ENCODE peak calls at places on chromosomes 2 and 18, in five cellular contexts. One of them, this sample, is unnamed.

GRCh38 chr18:11981633-11982366 is 493 bp downstream of the IMPA2 start:
- DNase-seq in AG04450: no peak
- DNase-seq in gastrocnemius medialis: no peak
- DNase-seq in IMR-90: peak
- DNase-seq in left ventricle myocardium inferior: peak
- DNase-seq in this sample: no peak

GRCh38 chr18:31185551-31185950 is 22.9 kb upstream of the DSC1 start:
- DNase-seq in AG04450: no peak
- DNase-seq in left ventricle myocardium inferior: no peak
- DNase-seq in gastrocnemius medialis: no peak
- DNase-seq in IMR-90: no peak
- DNase-seq in this sample: no peak

GRCh38 chr18:57579928-57580327 is 6.6 kb downstream of the FECH start:
- DNase-seq in gastrocnemius medialis: no peak
- DNase-seq in left ventricle myocardium inferior: no peak
- DNase-seq in AG04450: no peak
- DNase-seq in IMR-90: no peak
- DNase-seq in this sample: no peak

GRCh38 chr18:21049306-21049705 is 62.3 kb downstream of the ROCK1 start:
- DNase-seq in gastrocnemius medialis: no peak
- DNase-seq in IMR-90: no peak
- DNase-seq in left ventricle myocardium inferior: no peak
- DNase-seq in AG04450: no peak
- DNase-seq in this sample: no peak

GRCh38 chr2:190354003-190354690 is 10.8 kb downstream of the INPP1 start:
- DNase-seq in gastrocnemius medialis: no peak
- DNase-seq in left ventricle myocardium inferior: no peak
- DNase-seq in AG04450: no peak
- DNase-seq in IMR-90: no peak
- DNase-seq in this sample: peak

GRCh38 chr18:22106536-22107292 is 62.7 kb upstream of the GATA6 start:
- DNase-seq in IMR-90: peak
- DNase-seq in gastrocnemius medialis: no peak
- DNase-seq in left ventricle myocardium inferior: no peak
- DNase-seq in AG04450: no peak
- DNase-seq in this sample: no peak

GRCh38 chr2:66584011-66584410 is 149.1 kb downstream of the MEIS1 start:
- DNase-seq in left ventricle myocardium inferior: no peak
- DNase-seq in gastrocnemius medialis: no peak
- DNase-seq in IMR-90: no peak
- DNase-seq in AG04450: no peak
- DNase-seq in this sample: no peak

GRCh38 chr18:78818961-78819360 is 160.7 kb upstream of the SALL3 start:
- DNase-seq in AG04450: no peak
- DNase-seq in gastrocnemius medialis: no peak
- DNase-seq in IMR-90: no peak
- DNase-seq in left ventricle myocardium inferior: no peak
- DNase-seq in this sample: no peak

GRCh38 chr2:161223139-161223732 is 63.0 kb downstream of the TANK start:
- DNase-seq in left ventricle myocardium inferior: no peak
- DNase-seq in IMR-90: peak
- DNase-seq in gastrocnemius medialis: no peak
- DNase-seq in AG04450: no peak
- DNase-seq in this sample: no peak

GRCh38 chr2:241249654-241250053 is 61.2 kb downstream of the ANO7 start:
- DNase-seq in AG04450: no peak
- DNase-seq in IMR-90: no peak
- DNase-seq in left ventricle myocardium inferior: no peak
- DNase-seq in gastrocnemius medialis: no peak
- DNase-seq in this sample: no peak

GRCh38 chr2:194004590-194005206 is 1652.3 kb upstream of the SLC39A10 start:
- DNase-seq in IMR-90: no peak
- DNase-seq in left ventricle myocardium inferior: no peak
- DNase-seq in AG04450: no peak
- DNase-seq in gastrocnemius medialis: no peak
- DNase-seq in this sample: no peak
- H3K27ac ChIP-seq in IMR-90: no peak
- H3K27ac ChIP-seq in left ventricle myocardium inferior: no peak
- H3K27ac ChIP-seq in AG04450: no peak
- H3K27ac ChIP-seq in gastrocnemius medialis: no peak
- H3K27ac ChIP-seq in this sample: no peak

DNA sequence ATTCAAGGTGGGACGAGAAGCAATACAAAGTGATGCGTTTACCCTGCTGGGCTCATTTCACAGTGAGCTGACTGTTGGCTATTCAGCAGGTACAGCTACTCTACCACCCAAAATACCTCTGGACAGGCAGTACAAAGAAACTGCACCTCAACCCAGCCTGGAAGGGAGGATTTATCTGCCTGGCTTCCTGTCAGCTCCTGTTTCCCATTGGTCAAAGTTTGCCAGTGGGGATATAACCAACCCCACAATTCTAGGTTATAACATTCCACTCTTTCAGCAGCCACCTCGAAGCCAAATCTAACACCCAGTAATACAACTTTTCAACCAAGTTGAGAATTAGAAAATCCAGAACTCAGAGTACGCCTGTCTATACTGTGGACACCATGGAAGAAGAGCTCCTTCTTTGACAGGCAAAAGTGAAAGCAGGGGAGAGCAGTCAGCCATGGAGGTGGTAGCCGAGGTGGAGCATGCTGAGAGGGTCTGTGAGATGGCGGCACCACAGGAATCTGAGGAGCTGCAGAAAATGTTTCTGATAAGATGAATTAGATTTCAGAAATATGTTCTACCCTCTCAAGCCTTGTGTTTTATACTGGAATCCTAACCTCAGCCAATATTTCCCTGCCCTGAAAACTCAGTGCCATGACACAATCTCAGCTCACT is 10.8 kb downstream of the DUSP19 start:
- DNase-seq in AG04450: no peak
- DNase-seq in left ventricle myocardium inferior: no peak
- DNase-seq in gastrocnemius medialis: no peak
- DNase-seq in IMR-90: no peak
- DNase-seq in this sample: no peak
- H3K27ac ChIP-seq in AG04450: no peak
- H3K27ac ChIP-seq in left ventricle myocardium inferior: no peak
- H3K27ac ChIP-seq in gastrocnemius medialis: no peak
- H3K27ac ChIP-seq in IMR-90: no peak
- H3K27ac ChIP-seq in this sample: no peak

DNA sequence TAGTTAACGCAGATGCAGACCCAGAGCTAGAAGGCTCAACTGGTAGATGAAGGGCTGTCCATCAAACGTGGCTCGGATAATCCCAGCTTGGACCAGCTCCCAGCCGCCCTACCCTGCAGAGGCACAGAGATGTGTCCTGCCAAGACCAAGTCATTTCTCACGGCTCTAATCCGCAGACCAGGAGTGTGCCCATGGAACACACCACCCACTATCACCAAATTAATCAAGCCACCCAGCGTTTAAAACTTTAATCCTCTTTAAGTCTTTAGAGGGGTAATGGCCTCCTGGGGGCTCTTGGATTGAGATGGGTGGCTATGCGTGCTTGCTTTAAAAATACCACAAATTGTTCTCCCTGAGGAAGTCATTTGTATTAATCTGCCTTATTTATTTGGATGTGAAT is 17.5 kb downstream of the LYPD1 start:
- DNase-seq in AG04450: no peak
- DNase-seq in IMR-90: no peak
- DNase-seq in left ventricle myocardium inferior: no peak
- DNase-seq in gastrocnemius medialis: no peak
- DNase-seq in this sample: no peak
- H3K27ac ChIP-seq in AG04450: peak
- H3K27ac ChIP-seq in IMR-90: peak
- H3K27ac ChIP-seq in left ventricle myocardium inferior: no peak
- H3K27ac ChIP-seq in gastrocnemius medialis: no peak
- H3K27ac ChIP-seq in this sample: no peak

DNA sequence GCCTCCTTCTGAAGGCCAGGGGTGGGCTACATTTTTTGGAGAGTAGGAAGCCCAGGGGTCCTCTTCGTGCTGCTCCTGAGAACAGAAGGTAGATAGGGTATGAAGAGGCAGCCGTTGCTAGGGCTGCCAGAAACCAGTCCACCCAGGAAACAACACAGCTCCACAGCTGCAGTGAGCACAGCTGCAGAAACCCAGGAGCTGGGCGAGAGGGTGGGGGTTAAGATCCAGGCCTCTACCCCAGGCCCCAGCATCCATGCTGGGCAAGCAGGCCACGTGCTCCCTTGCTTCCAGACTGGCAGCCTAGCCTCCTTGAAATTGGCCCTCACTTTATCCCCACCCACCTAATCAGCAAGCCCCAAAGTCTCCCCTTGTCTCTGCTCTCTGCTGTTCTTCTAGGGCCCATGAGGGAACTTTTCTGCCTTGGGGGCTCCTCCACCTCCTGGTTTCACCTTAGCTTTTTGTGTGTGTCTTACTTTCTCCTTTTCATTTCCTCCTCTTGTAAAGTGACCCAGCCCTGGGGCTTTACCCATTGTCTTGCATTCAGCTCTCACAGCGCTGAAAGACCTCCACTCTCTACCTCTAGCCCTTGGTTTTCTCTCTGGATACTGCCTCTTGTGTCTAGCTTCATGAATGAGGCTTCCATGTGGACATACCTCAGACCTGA is 30.7 kb downstream of the STON1 start:
- DNase-seq in gastrocnemius medialis: no peak
- DNase-seq in left ventricle myocardium inferior: no peak
- DNase-seq in AG04450: no peak
- DNase-seq in IMR-90: no peak
- DNase-seq in this sample: no peak
- H3K27ac ChIP-seq in gastrocnemius medialis: no peak
- H3K27ac ChIP-seq in left ventricle myocardium inferior: no peak
- H3K27ac ChIP-seq in AG04450: no peak
- H3K27ac ChIP-seq in IMR-90: no peak
- H3K27ac ChIP-seq in this sample: no peak

GRCh38 chr2:109607766-109608165 is 6.0 kb downstream of the SEPTIN10 start:
- DNase-seq in IMR-90: peak
- DNase-seq in AG04450: no peak
- DNase-seq in gastrocnemius medialis: no peak
- DNase-seq in left ventricle myocardium inferior: no peak
- DNase-seq in this sample: no peak
- H3K27ac ChIP-seq in IMR-90: no peak
- H3K27ac ChIP-seq in AG04450: no peak
- H3K27ac ChIP-seq in gastrocnemius medialis: no peak
- H3K27ac ChIP-seq in left ventricle myocardium inferior: no peak
- H3K27ac ChIP-seq in this sample: no peak

DNA sequence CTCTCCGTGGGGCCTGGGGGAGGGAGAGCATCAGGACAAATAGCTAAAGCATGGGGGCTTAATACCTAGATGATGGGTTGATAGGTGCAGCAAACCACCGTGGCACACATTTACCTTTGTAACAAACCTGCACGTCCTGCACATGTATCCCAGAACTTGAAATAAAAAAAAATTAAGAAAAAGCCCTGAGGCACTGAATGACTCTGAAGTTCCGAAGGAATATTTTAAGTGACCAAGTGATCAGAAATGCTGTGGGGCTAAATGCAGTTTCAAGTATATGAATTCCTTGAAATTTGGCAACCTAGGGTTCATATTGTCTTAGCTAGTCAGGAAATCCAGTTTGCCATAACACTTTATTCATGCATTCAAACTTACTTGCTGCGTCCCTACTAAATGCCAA is 127.5 kb downstream of the MC4R start:
- DNase-seq in gastrocnemius medialis: no peak
- DNase-seq in left ventricle myocardium inferior: no peak
- DNase-seq in AG04450: no peak
- DNase-seq in IMR-90: no peak
- DNase-seq in this sample: no peak
- H3K27ac ChIP-seq in gastrocnemius medialis: no peak
- H3K27ac ChIP-seq in left ventricle myocardium inferior: no peak
- H3K27ac ChIP-seq in AG04450: no peak
- H3K27ac ChIP-seq in IMR-90: no peak
- H3K27ac ChIP-seq in this sample: no peak

DNA sequence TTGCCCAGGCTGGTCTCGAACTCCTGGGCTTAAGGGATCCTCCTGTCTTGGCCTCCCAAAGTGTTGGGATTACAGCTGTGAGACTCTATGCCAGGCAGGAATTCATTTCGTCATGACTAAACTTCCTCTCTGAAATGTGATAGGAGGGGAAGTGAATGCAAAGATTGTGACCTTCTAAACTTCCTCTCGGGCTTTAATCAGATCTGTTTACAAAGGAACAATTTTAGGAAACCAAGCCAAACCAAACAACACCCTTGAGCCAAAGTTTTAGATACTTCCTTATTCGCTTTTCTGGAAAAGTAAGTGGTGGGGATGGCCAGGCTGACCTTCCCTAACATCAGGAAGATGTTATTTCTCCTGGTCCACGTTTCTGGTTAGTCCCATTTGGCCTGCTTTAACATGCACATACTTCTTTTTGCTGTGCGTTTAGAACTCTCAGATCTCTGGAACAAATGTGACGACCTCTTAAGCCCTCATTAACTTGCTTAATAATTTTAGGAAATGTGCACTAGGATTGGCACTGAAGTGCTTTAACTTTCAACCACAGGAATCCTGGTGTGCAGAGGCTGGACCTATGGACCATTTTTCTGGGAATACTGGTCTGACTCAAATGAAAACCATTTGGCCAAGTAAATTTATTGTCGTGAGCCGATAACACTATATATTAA is 33.2 kb upstream of the YES1 start:
- DNase-seq in IMR-90: peak
- DNase-seq in AG04450: no peak
- DNase-seq in gastrocnemius medialis: no peak
- DNase-seq in left ventricle myocardium inferior: no peak
- DNase-seq in this sample: peak
- H3K27ac ChIP-seq in IMR-90: no peak
- H3K27ac ChIP-seq in AG04450: no peak
- H3K27ac ChIP-seq in gastrocnemius medialis: peak
- H3K27ac ChIP-seq in left ventricle myocardium inferior: peak
- H3K27ac ChIP-seq in this sample: peak

DNA sequence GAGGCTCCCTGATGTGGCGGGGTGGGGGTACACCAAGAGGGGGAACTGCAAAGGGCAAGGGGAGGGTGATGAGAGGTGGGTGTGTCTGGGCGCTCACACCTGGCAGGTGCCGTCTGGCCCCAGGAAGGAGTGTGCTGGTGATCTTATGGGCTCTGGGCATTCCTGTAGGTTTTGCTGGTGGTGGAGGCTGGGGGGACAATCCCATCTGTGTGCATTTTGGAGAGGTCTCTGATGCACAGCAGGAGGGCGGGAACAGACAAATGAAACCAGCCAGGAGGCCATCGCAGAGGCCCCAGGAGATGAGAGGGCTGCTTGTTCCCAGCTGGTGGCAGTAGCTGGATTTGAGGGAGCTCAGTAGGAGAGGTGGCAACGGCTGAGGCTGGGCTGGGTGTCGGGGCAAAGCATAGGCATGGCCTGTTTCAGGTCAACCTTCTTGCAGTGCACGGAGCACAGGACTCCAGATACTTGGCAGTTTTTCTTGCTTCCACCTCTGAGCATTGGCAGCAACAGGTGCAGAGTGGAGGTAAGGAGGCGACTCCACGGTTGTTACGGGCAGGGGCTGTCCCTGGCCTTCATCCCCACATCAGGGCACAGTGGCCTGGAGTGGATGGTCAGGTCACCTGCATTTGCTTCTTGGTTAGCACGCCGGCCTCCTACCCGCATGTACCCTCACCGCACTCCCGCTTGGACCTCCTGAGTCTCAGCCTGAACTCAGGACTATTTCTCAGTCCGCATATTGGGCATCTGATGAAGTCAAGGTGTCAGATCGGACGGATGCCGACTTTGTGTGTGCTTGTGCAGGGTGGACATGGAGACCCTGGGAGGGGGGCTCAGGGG is 194.2 kb upstream of the HDAC4 start:
- DNase-seq in left ventricle myocardium inferior: no peak
- DNase-seq in AG04450: no peak
- DNase-seq in IMR-90: no peak
- DNase-seq in gastrocnemius medialis: no peak
- DNase-seq in this sample: no peak
- H3K27ac ChIP-seq in left ventricle myocardium inferior: no peak
- H3K27ac ChIP-seq in AG04450: no peak
- H3K27ac ChIP-seq in IMR-90: no peak
- H3K27ac ChIP-seq in gastrocnemius medialis: no peak
- H3K27ac ChIP-seq in this sample: no peak

This sample was measured in heart right ventricle.